ENCODE peak calls at places on chromosomes 7 and 10, in four cellular contexts. F is kidney, B is A549, M is adrenal gland. E is an unnamed sample. For H3K4me1, the result is how much of the 10 kb centered on the place peaks cover.

GRCh38 chr10:114271779-114272167 is 32.7 kb downstream of the VWA2 start:
- DNase-seq in F (no peak), B (peak), M (peak), E (no peak)

GRCh38 chr10:116961305-116962251 is 43.4 kb downstream of the SHTN1 start:
- DNase-seq in F (no peak), B (no peak), M (no peak), E (no peak)

GRCh38 chr10:103153302-103153759 is 39.7 kb downstream of the NT5C2 start:
- DNase-seq in F (no peak), B (peak), M (no peak), E (no peak)

GRCh38 chr10:82683989-82684388 is 809.0 kb downstream of the NRG3 start:
- DNase-seq in F (no peak), B (no peak), M (no peak), E (no peak)

GRCh38 chr7:123502216-123502615 is 32.2 kb downstream of the IQUB start:
- DNase-seq in F (no peak), B (no peak), M (no peak), E (no peak)

GRCh38 chr7:50812847-50813475 is 30.3 kb upstream of the GRB10 start:
- DNase-seq in F (peak), B (peak), M (peak), E (peak)

GRCh38 chr7:138359891-138360582 is 100.0 kb upstream of the TRIM24 start:
- DNase-seq in F (no peak), B (no peak), M (no peak), E (no peak)

GRCh38 chr10:9786576-9786975 is 1231.1 kb upstream of the CELF2 start:
- DNase-seq in F (no peak), B (no peak), M (no peak), E (no peak)

GRCh38 chr7:154832557-154833138 is 170.3 kb downstream of the PAXIP1 start:
- DNase-seq in F (no peak), B (peak), M (no peak), E (peak)

GRCh38 chr10:91462423-91462822 is 52.3 kb downstream of the HECTD2 start:
- DNase-seq in F (no peak), B (no peak), M (no peak), E (no peak)

GRCh38 chr7:66050990-66051424 is 24.6 kb upstream of the ASL start:
- DNase-seq in F (no peak), B (peak), M (peak), E (no peak)

GRCh38 chr7:109235316-109235715 is 665.6 kb downstream of the DNAJB9 start:
- DNase-seq in F (no peak), B (no peak), M (no peak), E (no peak)

GRCh38 chr7:134632937-134633540 is 13.6 kb upstream of the BPGM start:
- DNase-seq in F (no peak), B (peak), M (no peak), E (no peak)

GRCh38 chr7:24521917-24522583 is 51.2 kb upstream of the PALS2 start:
- DNase-seq in F (no peak), B (no peak), M (no peak), E (no peak)

GRCh38 chr7:5477126-5477525 is 53.5 kb upstream of the TNRC18 start:
- DNase-seq in F (no peak), B (no peak), M (no peak), E (no peak)

GRCh38 chr10:97499561-97500296 is 1.0 kb downstream of the UBTD1 start:
- DNase-seq in F (peak), B (no peak), M (peak), E (peak)

GRCh38 chr7:71521506-71521905 is 389.6 kb downstream of the GALNT17 start:
- DNase-seq in F (peak), B (no peak), M (peak), E (peak)

GRCh38 chr10:70363292-70363691 is 19.1 kb downstream of the LRRC20 start:
- DNase-seq in F (no peak), B (no peak), M (no peak), E (no peak)

GRCh38 chr7:27994639-27995038 is 186.0 kb downstream of the JAZF1 start:
- DNase-seq in F (no peak), B (no peak), M (peak), E (peak)

GRCh38 chr7:110918949-110919548 is 171.9 kb upstream of the LRRN3 start:
- DNase-seq in F (no peak), B (no peak), M (no peak), E (no peak)

GRCh38 chr10:14293516-14293915 is 37.2 kb downstream of the FRMD4A start:
- DNase-seq in F (no peak), B (no peak), M (no peak), E (no peak)

GRCh38 chr7:126079581-126079980 is 1150.0 kb upstream of the POT1 start:
- DNase-seq in F (no peak), B (no peak), M (no peak), E (no peak)

DNA sequence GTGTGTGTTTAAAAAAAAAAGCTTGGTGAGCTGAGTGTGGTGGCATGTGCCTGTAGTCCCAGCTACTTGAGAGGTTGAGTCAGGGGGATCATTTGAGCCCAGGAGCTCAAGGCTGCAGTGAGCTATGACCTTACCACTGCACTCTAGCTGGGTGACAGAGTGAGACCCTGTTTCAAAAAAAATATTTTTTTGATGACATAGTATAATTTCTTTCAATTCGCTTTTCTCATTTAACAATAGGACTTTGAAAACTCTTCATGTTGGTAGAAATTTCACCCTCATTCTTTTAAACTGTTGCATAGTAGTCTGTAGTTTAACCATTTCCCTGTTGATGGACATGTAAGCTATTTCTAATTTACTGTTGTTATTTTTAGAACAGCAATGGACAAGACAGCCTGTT is 55.7 kb upstream of the EXOC6 start:
- DNase-seq in F (no peak), B (no peak), M (no peak), E (no peak)
- H3K4me1 ChIP-seq in F (under half), B (under half), M (under half), E (under half)

DNA sequence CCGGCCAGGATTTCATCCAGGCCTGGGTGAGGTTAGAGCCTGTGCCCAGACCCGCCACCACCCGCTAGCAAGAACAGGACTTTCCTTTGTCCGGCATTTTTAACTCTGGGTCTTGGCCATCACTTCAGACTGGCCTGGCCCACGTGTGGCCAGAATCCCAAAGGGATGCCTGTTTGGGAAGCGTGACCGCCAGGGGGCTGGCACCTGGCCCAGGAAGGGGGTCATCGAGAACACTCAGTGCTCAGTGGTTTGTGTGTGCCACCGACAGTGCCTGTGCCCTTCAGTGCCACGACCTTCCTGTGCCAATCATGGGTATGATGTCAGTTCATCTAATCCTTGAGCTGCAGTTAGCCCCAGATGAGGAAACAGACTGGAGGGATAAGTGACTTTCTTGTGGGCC is 85.0 kb downstream of the ZMIZ1 start:
- DNase-seq in F (no peak), B (no peak), M (peak), E (no peak)
- H3K4me1 ChIP-seq in F (half or more), B (half or more), M (half or more), E (under half)

GRCh38 chr10:95277201-95277570 is 13.6 kb downstream of the PDLIM1 start:
- DNase-seq in F (no peak), B (no peak), M (no peak), E (peak)

GRCh38 chr10:95275726-95276366 is 15.0 kb downstream of the PDLIM1 start:
- DNase-seq in F (no peak), B (no peak), M (no peak), E (peak)

GRCh38 chr10:95277614-95278013 is 13.2 kb downstream of the PDLIM1 start:
- DNase-seq in F (no peak), B (no peak), M (no peak), E (peak)

GRCh38 chr10:95278061-95278988 is 12.5 kb downstream of the PDLIM1 start:
- DNase-seq in F (no peak), B (peak), M (no peak), E (peak)

GRCh38 chr10:95276367-95277200 is 14.2 kb downstream of the PDLIM1 start:
- DNase-seq in F (no peak), B (no peak), M (no peak), E (peak)
- H3K4me1 ChIP-seq in F (under half), B (half or more), M (under half), E (under half)

GRCh38 chr10:32050145-32050544 is 6.1 kb downstream of the KIF5B start:
- DNase-seq in F (no peak), B (no peak), M (no peak), E (no peak)
- H3K4me1 ChIP-seq in F (under half), B (half or more), M (half or more), E (under half)

GRCh38 chr10:33304553-33304952 is 29.9 kb downstream of the NRP1 start:
- DNase-seq in F (no peak), B (no peak), M (no peak), E (no peak)

GRCh38 chr10:33307835-33308234 is 26.6 kb downstream of the NRP1 start:
- DNase-seq in F (no peak), B (no peak), M (no peak), E (no peak)

GRCh38 chr10:33309410-33309809 is 25.1 kb downstream of the NRP1 start:
- DNase-seq in F (no peak), B (no peak), M (no peak), E (no peak)

GRCh38 chr10:33306126-33306525 is 28.3 kb downstream of the NRP1 start:
- DNase-seq in F (no peak), B (no peak), M (no peak), E (no peak)

DNA sequence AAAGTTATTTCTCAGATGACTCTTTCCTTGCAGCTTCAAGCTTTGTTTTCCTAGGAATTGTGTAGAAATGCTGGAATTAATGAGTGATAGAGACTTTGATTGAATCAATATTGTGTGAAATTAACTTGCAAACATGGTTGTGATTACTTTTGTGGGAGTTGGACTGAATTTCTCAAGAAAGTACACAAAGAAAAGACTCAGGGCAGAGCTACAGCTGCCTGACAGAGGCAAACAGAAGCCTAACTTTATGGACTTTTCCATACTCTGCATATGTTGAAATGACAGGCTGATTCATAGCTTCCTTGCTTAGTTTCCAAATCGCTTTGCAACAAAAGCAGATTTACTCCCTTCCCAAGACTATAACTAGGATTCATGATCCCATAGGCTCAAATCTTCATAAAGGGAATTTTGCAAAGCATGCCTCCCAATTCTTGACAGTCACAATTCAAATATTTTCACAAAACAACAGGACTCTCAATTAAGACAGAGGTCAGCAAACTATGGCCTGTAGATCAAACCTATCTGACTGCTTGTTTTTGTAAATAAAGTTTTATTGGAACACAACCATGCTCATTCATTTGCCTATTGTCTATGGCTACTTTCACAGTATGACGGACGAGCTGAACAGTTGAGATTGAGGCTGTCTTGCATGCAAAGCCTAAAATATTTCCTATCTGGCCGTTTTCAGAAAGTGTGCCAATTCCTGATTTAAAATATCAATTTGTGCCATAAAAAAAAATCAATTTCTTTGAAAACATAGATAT is 27.5 kb downstream of the NRP1 start:
- DNase-seq in F (no peak), B (peak), M (no peak), E (no peak)
- H3K4me1 ChIP-seq in F (under half), B (half or more), M (under half), E (under half)

DNA sequence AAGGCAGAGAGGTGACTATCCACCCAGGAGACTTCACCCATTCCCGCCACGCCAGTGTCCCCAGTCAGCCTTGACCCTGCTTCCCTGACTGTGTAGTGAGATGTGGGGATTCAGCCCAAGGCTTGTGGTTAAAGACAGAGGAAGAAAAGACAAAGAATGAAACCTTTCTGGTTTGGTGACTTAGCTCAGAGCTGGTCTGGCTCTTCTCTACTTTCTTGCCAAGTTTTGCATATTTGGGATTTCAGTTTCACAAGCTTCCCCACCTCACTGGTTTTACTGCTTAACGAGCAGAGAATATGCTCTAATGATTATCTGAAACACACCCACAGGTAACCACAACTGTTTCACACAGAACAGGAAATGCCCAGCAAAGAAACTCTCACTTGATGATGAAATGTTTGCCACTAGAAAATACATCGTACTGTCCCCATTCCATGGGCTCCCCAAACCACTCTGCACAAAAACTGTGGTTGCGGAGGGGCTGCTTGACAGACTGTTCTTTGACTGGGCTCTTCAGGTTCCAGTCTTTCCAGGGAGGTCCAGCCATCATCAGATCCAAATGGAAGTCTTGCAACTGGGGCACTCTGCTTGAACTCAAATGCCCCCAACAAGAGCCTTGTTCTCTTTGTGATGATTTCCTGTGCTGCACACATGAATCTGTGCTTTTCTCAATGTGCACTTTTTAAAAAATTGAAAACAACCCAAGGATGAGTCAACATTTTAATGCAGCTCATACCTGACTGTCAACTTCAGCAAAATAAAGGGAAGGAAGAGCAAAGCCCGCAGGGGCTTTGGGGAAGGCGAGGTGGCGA is 95.5 kb downstream of the CTBP2 start:
- DNase-seq in F (peak), B (no peak), M (no peak), E (peak)
- H3K4me1 ChIP-seq in F (half or more), B (under half), M (half or more), E (under half)

E was measured in colonic mucosa.